ENCODE peak calls at places on chromosome 5, in seven cellular contexts. C is HCT116, S is heart left ventricle, J is neural progenitor cell, Y is left ventricle myocardium inferior, F is thoracic aorta, P is pancreas. V is an unnamed sample.

GRCh38 chr5:17511775-17512325 is 6.3 kb upstream of the TAF11L3 start:
- DNase-seq in C (no peak), S (no peak), J (no peak), Y (no peak), F (no peak), P (no peak), V (no peak)

GRCh38 chr5:90689064-90689463 is 130.5 kb downstream of the ADGRV1 start:
- DNase-seq in C (no peak), S (no peak), J (no peak), Y (no peak), F (no peak), P (no peak), V (no peak)

GRCh38 chr5:43646997-43647396 is 44.0 kb downstream of the NNT start:
- DNase-seq in C (no peak), S (no peak), J (no peak), Y (no peak), F (no peak), P (no peak), V (no peak)

GRCh38 chr5:56060276-56061110 is 65.7 kb upstream of the IL6ST start:
- DNase-seq in C (no peak), S (no peak), J (no peak), Y (no peak), F (no peak), P (no peak), V (no peak)

GRCh38 chr5:108461628-108462367 is 79.9 kb upstream of the FBXL17 start:
- DNase-seq in C (no peak), S (no peak), J (no peak), Y (no peak), F (no peak), P (no peak), V (no peak)

GRCh38 chr5:171450423-171451246 is 31.2 kb downstream of the FGF18 start:
- DNase-seq in C (no peak), S (peak; percentile 79), J (peak; percentile 69), Y (peak; percentile 45), F (peak; percentile 52), P (peak; percentile 14), V (peak; percentile 81)

GRCh38 chr5:127909078-127909477 is 174.5 kb upstream of the SLC12A2 start:
- DNase-seq in C (peak; percentile 59), S (no peak), J (peak; percentile 51), Y (no peak), F (no peak), P (peak; percentile 10), V (no peak)

GRCh38 chr5:6745706-6746217 is 32.5 kb downstream of the TENT4A start:
- DNase-seq in C (peak; percentile 31), S (no peak), J (peak; percentile 43), Y (no peak), F (no peak), P (no peak), V (peak; percentile 18)

GRCh38 chr5:164934039-164934438 is 1428.6 kb downstream of the MAT2B start:
- DNase-seq in C (no peak), S (no peak), J (no peak), Y (no peak), F (no peak), P (no peak), V (no peak)

GRCh38 chr5:58499951-58500350 is 8.7 kb downstream of the GAPT start:
- DNase-seq in C (no peak), S (no peak), J (no peak), Y (no peak), F (no peak), P (no peak), V (no peak)

GRCh38 chr5:75091597-75091996 is 39.2 kb upstream of the GCNT4 start:
- DNase-seq in C (no peak), S (no peak), J (no peak), Y (no peak), F (no peak), P (no peak), V (no peak)

GRCh38 chr5:55816342-55816741 is 34.8 kb upstream of the IL31RA start:
- DNase-seq in C (no peak), S (no peak), J (no peak), Y (no peak), F (no peak), P (no peak), V (no peak)

GRCh38 chr5:36529142-36529541 is 77.3 kb upstream of the SLC1A3 start:
- DNase-seq in C (no peak), S (no peak), J (no peak), Y (no peak), F (no peak), P (no peak), V (no peak)

GRCh38 chr5:75600535-75600934 is 10.7 kb upstream of the ANKDD1B start:
- DNase-seq in C (no peak), S (no peak), J (no peak), Y (no peak), F (no peak), P (no peak), V (no peak)

GRCh38 chr5:52674815-52675545 is 112.7 kb upstream of the ITGA1 start:
- DNase-seq in C (no peak), S (no peak), J (no peak), Y (no peak), F (no peak), P (no peak), V (no peak)

GRCh38 chr5:154202379-154203260 is 12.1 kb downstream of the GALNT10 start:
- DNase-seq in C (no peak), S (no peak), J (no peak), Y (no peak), F (no peak), P (no peak), V (no peak)

GRCh38 chr5:146722361-146722779 is 156.2 kb downstream of the PPP2R2B start:
- DNase-seq in C (no peak), S (no peak), J (no peak), Y (no peak), F (no peak), P (no peak), V (no peak)

GRCh38 chr5:157361865-157362465 is 96.0 kb downstream of the CYFIP2 start:
- DNase-seq in C (no peak), S (no peak), J (no peak), Y (peak; percentile 22), F (no peak), P (no peak), V (no peak)

GRCh38 chr5:59143926-59144333 is 561.1 kb downstream of the RAB3C start:
- DNase-seq in C (no peak), S (no peak), J (no peak), Y (no peak), F (no peak), P (no peak), V (no peak)

GRCh38 chr5:146290318-146290717 is 48.3 kb upstream of the POU4F3 start:
- DNase-seq in C (no peak), S (no peak), J (no peak), Y (no peak), F (no peak), P (no peak), V (no peak)

GRCh38 chr5:84634256-84634655 is 249.6 kb upstream of the EDIL3 start:
- DNase-seq in C (no peak), S (no peak), J (no peak), Y (no peak), F (no peak), P (no peak), V (no peak)

GRCh38 chr5:50967388-50968039 is 301.1 kb downstream of the PARP8 start:
- DNase-seq in C (no peak), S (no peak), J (peak; percentile 58), Y (no peak), F (no peak), P (no peak), V (no peak)

GRCh38 chr5:54254482-54255198 is 55.7 kb downstream of the ARL15 start:
- DNase-seq in C (no peak), S (peak; percentile 31), J (peak; percentile 8), Y (peak; percentile 19), F (no peak), P (no peak), V (no peak)

GRCh38 chr5:82821978-82822927 is 254.9 kb downstream of the TMEM167A start:
- DNase-seq in C (no peak), S (no peak), J (peak; percentile 75), Y (no peak), F (no peak), P (no peak), V (no peak)

DNA sequence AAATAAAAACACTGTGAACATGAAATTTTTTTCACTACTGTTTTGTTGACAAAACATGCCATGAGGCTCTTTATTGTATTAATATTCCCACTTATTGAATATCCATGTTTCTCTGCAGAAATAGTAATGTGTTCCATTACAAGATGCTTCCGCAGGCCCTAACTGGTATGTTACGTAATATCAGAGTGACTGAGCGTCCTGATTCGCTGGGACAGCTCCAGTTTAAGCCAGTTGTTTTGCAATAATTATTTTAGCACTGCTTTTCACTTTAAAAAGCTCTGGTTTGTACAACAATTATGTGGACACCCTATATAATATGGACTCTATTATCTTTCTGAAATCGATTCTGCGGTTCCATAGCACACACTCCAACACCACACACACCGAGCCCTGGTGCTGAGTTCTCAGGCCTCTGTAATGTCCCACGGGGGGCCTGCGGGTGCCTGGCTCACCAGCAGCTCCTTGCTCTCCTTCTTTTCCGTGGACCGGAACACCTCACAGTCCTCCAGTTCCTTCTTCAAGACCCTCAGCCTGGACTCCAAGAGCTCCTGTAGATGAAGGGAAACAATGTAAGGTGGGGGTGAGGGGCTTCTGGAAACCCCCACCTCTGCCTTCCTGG is 1.8 kb downstream of the TRIM7 start:
- DNase-seq in C (no peak), S (no peak), J (no peak), Y (no peak), F (no peak), P (no peak), V (no peak)
- H3K4me3 ChIP-seq in C (peak overlapping the region; percentile 73), S (peak overlapping the region; percentile 69), J (peak overlapping the region; percentile 83), Y (peak overlapping the region; percentile 73), F (peak overlapping the region; percentile 89), P (no peak overlapping the region), V (no peak overlapping the region)

DNA sequence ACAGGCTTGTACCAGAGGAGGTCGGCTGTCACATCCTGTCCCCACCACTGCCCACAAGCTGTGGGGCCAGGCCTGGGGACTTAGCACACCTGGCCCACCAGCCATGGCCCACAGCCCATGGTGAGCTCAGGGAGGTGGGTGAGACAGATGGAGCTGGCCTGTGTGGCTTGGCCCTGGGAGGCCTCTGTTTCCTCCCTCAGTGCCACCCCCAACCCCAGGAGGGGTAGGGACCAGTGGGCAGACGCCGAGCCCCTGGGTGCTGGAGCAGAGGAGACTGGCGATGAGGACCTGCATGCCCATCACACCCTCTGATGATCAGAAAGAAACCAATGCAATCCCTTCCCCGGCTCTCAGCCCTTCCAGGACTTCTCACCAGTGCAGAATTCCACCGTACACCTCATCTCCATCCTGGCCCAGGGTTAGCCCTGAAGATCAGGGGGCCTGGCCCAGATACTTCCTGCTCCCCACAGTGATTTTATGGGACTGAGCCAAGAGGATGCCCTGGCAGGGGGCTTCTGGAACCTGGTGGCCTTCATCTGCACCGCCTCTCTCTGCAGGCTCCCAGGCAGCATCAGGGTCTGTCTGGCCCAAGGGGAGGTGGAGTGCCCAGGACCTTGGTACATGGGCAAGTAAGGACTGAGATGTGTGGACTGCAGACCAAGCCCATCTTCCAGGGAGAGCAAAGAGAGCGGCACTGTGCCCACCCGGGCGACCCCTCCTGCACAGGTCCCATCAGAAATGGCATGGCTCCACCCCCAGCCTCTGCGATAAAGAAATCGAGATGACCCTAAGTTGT is 16.9 kb upstream of the NKD2 start:
- DNase-seq in C (no peak), S (peak; percentile 6), J (no peak), Y (no peak), F (no peak), P (no peak), V (peak; percentile 65)
- H3K4me1 ChIP-seq in C (no peaks in the 10 kb centered on the region), S (peaks cover 9% of the 10 kb centered on the region), J (peaks cover 9% of the 10 kb centered on the region), Y (peaks cover 48% of the 10 kb centered on the region), F (no peaks in the 10 kb centered on the region), P (no peaks in the 10 kb centered on the region), V (no peaks in the 10 kb centered on the region)

GRCh38 chr5:103458497-103459040 is 104.0 kb downstream of the NUDT12 start:
- DNase-seq in C (no peak), S (no peak), J (no peak), Y (no peak), F (no peak), P (no peak), V (no peak)
- H3K4me3 ChIP-seq in C (no peak overlapping the region), S (no peak overlapping the region), J (no peak overlapping the region), Y (no peak overlapping the region), F (no peak overlapping the region), P (no peak overlapping the region), V (no peak overlapping the region)

GRCh38 chr5:151219789-151220188 is 4.1 kb downstream of the CCDC69 start:
- DNase-seq in C (no peak), S (no peak), J (no peak), Y (no peak), F (no peak), P (no peak), V (no peak)
- H3K4me1 ChIP-seq in C (peaks cover 8% of the 10 kb centered on the region), S (peaks cover 38% of the 10 kb centered on the region), J (no peaks in the 10 kb centered on the region), Y (peaks cover 100% of the 10 kb centered on the region), F (peaks cover 39% of the 10 kb centered on the region), P (peaks cover 5% of the 10 kb centered on the region), V (peaks cover 84% of the 10 kb centered on the region)